ENCODE peak calls at places on chromosomes 3 and 15, in ten cellular contexts. E is lung, R is left ventricle myocardium superior, N is RPMI8226, M is AML-193, I is COR-L47, V is RWPE1, P is EL, F is NCI-H2081, W is K562. K is an unnamed sample.

GRCh38 chr3:101898062-101898461 is 48.7 kb downstream of the NFKBIZ start:
- DNase-seq in E (no peak), R (no peak), N (no peak), M (no peak), I (no peak), V (no peak), P (no peak), F (no peak), W (no peak), K (no peak)

GRCh38 chr3:111903067-111903511 is 44.0 kb downstream of the PHLDB2 start:
- DNase-seq in E (no peak), R (no peak), N (no peak), M (no peak), I (peak), V (peak), P (peak), F (no peak), W (no peak), K (no peak)

GRCh38 chr3:160245261-160245800 is 20.1 kb downstream of the C3orf80 start:
- DNase-seq in E (no peak), R (no peak), N (no peak), M (no peak), I (no peak), V (no peak), P (no peak), F (no peak), W (no peak), K (no peak)

GRCh38 chr15:22227411-22227810 is 147.1 kb downstream of the OR4M2 start:
- DNase-seq in E (no peak), R (no peak), N (no peak), M (no peak), I (no peak), V (no peak), P (no peak), F (no peak), W (no peak), K (no peak)

GRCh38 chr3:158781859-158782258 is 20.0 kb upstream of the MFSD1 start:
- DNase-seq in E (no peak), R (no peak), N (no peak), M (no peak), I (no peak), V (no peak), P (no peak), F (no peak), W (no peak), K (no peak)

GRCh38 chr3:170632780-170633179 is 46.9 kb upstream of the SLC7A14 start:
- DNase-seq in E (no peak), R (no peak), N (peak), M (no peak), I (peak), V (no peak), P (no peak), F (peak), W (no peak), K (peak)

GRCh38 chr3:106836906-106837305 is 540.3 kb upstream of the CCDC54 start:
- DNase-seq in E (no peak), R (no peak), N (no peak), M (no peak), I (no peak), V (no peak), P (no peak), F (no peak), W (no peak), K (no peak)

GRCh38 chr15:27341780-27342343 is 370.9 kb downstream of the GABRG3 start:
- DNase-seq in E (no peak), R (no peak), N (no peak), M (no peak), I (no peak), V (no peak), P (no peak), F (no peak), W (no peak), K (no peak)

GRCh38 chr15:95279277-95280019 is 1048.1 kb downstream of the MCTP2 start:
- DNase-seq in E (no peak), R (no peak), N (no peak), M (no peak), I (no peak), V (no peak), P (no peak), F (no peak), W (no peak), K (no peak)

GRCh38 chr3:172846706-172847105 is 96.2 kb downstream of the ECT2 start:
- DNase-seq in E (no peak), R (no peak), N (no peak), M (no peak), I (no peak), V (peak), P (peak), F (no peak), W (peak), K (no peak)

GRCh38 chr3:191302451-191302850 is 26.7 kb upstream of the CCDC50 start:
- DNase-seq in E (no peak), R (no peak), N (no peak), M (no peak), I (no peak), V (no peak), P (no peak), F (no peak), W (no peak), K (no peak)

GRCh38 chr15:50065264-50065663 is 53.8 kb downstream of the ATP8B4 start:
- DNase-seq in E (no peak), R (no peak), N (no peak), M (peak), I (no peak), V (no peak), P (no peak), F (no peak), W (no peak), K (no peak)

GRCh38 chr15:71203573-71204444 is 88.5 kb downstream of the THSD4 start:
- DNase-seq in E (no peak), R (no peak), N (no peak), M (no peak), I (peak), V (no peak), P (no peak), F (peak), W (no peak), K (no peak)

GRCh38 chr15:56353119-56353518 is 12.1 kb upstream of the TEX9 start:
- DNase-seq in E (no peak), R (no peak), N (no peak), M (no peak), I (no peak), V (no peak), P (peak), F (no peak), W (no peak), K (no peak)

GRCh38 chr3:195181781-195182469 is 89.0 kb downstream of the XXYLT1 start:
- DNase-seq in E (no peak), R (no peak), N (no peak), M (no peak), I (no peak), V (no peak), P (peak), F (no peak), W (no peak), K (no peak)

GRCh38 chr3:90011136-90011535 is 903.7 kb downstream of the EPHA3 start:
- DNase-seq in E (no peak), R (no peak), N (no peak), M (no peak), I (no peak), V (no peak), P (no peak), F (no peak), W (no peak), K (no peak)

GRCh38 chr3:62088472-62089104 is 284.8 kb downstream of the FEZF2 start:
- DNase-seq in E (no peak), R (no peak), N (no peak), M (no peak), I (no peak), V (no peak), P (no peak), F (no peak), W (no peak), K (no peak)

GRCh38 chr15:95944856-95945255 is 385.6 kb upstream of the NR2F2 start:
- DNase-seq in E (no peak), R (no peak), N (no peak), M (no peak), I (no peak), V (no peak), P (no peak), F (no peak), W (no peak), K (no peak)

GRCh38 chr15:52464040-52464439 is 64.6 kb downstream of the MYO5A start:
- DNase-seq in E (no peak), R (no peak), N (peak), M (no peak), I (no peak), V (no peak), P (no peak), F (no peak), W (no peak), K (no peak)

GRCh38 chr15:77014137-77015081 is 19.5 kb downstream of the PSTPIP1 start:
- DNase-seq in E (no peak), R (no peak), N (no peak), M (peak), I (no peak), V (no peak), P (no peak), F (no peak), W (no peak), K (no peak)

GRCh38 chr15:85622432-85622831 is 172.3 kb downstream of the KLHL25 start:
- DNase-seq in E (no peak), R (no peak), N (no peak), M (no peak), I (no peak), V (no peak), P (peak), F (no peak), W (no peak), K (no peak)

GRCh38 chr3:101809178-101810022 is 30.4 kb downstream of the NXPE3 start:
- DNase-seq in E (no peak), R (no peak), N (peak), M (peak), I (peak), V (peak), P (peak), F (peak), W (peak), K (no peak)

GRCh38 chr3:149085828-149086231 is 503 bp downstream of the HLTF start:
- DNase-seq in E (no peak), R (no peak), N (peak), M (peak), I (peak), V (no peak), P (peak), F (peak), W (peak), K (peak)

GRCh38 chr3:180049391-180049790 is 12.7 kb upstream of the PEX5L start:
- DNase-seq in E (no peak), R (no peak), N (peak), M (no peak), I (no peak), V (no peak), P (no peak), F (no peak), W (no peak), K (no peak)

GRCh38 chr15:92899910-92900711 is at the start of gene CHD2:
- DNase-seq in E (no peak), R (peak), N (peak), M (peak), I (peak), V (peak), P (peak), F (peak), W (peak), K (peak)

GRCh38 chr3:195003006-195003892 is 267.7 kb downstream of the XXYLT1 start:
- DNase-seq in E (peak), R (peak), N (no peak), M (peak), I (no peak), V (no peak), P (no peak), F (no peak), W (no peak), K (no peak)

GRCh38 chr3:23865595-23866396 is 51.0 kb downstream of the NKIRAS1 start:
- DNase-seq in E (no peak), R (no peak), N (no peak), M (no peak), I (no peak), V (no peak), P (peak), F (no peak), W (no peak), K (no peak)

GRCh38 chr3:78204977-78205376 is 1165.1 kb downstream of the ROBO2 start:
- DNase-seq in E (no peak), R (no peak), N (no peak), M (no peak), I (peak), V (peak), P (peak), F (peak), W (no peak), K (no peak)

GRCh38 chr3:140546649-140547048 is 131.2 kb upstream of the TRIM42 start:
- DNase-seq in E (no peak), R (no peak), N (no peak), M (no peak), I (peak), V (no peak), P (no peak), F (peak), W (no peak), K (no peak)

GRCh38 chr3:123657578-123657977 is 72.7 kb upstream of the HACD2 start:
- DNase-seq in E (no peak), R (no peak), N (no peak), M (no peak), I (no peak), V (no peak), P (no peak), F (no peak), W (no peak), K (no peak)

GRCh38 chr15:101133751-101134261 is 118.0 kb downstream of the CHSY1 start:
- DNase-seq in E (no peak), R (no peak), N (no peak), M (no peak), I (peak), V (no peak), P (no peak), F (peak), W (no peak), K (no peak)

GRCh38 chr15:58862326-58862725 is 71.2 kb downstream of the SLTM start:
- DNase-seq in E (no peak), R (no peak), N (no peak), M (no peak), I (no peak), V (no peak), P (no peak), F (no peak), W (no peak), K (no peak)

GRCh38 chr15:78212546-78213424 is 21.6 kb downstream of the ACSBG1 start:
- DNase-seq in E (no peak), R (peak), N (no peak), M (no peak), I (peak), V (peak), P (peak), F (peak), W (peak), K (no peak)

GRCh38 chr3:14203521-14204079 is 25.0 kb downstream of the LSM3 start:
- DNase-seq in E (peak), R (peak), N (peak), M (peak), I (no peak), V (peak), P (peak), F (peak), W (peak), K (peak)

GRCh38 chr15:81087121-81087520 is 46.9 kb upstream of the CFAP161 start:
- DNase-seq in E (no peak), R (no peak), N (no peak), M (no peak), I (no peak), V (no peak), P (no peak), F (no peak), W (no peak), K (no peak)

GRCh38 chr3:34090876-34091275 is 292.4 kb downstream of the PDCD6IP start:
- DNase-seq in E (no peak), R (no peak), N (no peak), M (no peak), I (no peak), V (no peak), P (no peak), F (peak), W (no peak), K (no peak)

GRCh38 chr3:104596551-104596950 is 770.2 kb upstream of the ALCAM start:
- DNase-seq in E (no peak), R (no peak), N (peak), M (peak), I (peak), V (peak), P (peak), F (peak), W (no peak), K (peak)

GRCh38 chr15:30649952-30650929 is 24.3 kb downstream of the ARHGAP11B start:
- DNase-seq in E (no peak), R (no peak), N (no peak), M (no peak), I (no peak), V (no peak), P (peak), F (no peak), W (no peak), K (no peak)

K was measured in MM.1S.